ENCODE peak calls at places on chromosomes 13 and 19, in seven cellular contexts. F is T-cell; P is activated CD4-positive, alpha-beta T cell treated with anti-CD3 and anti-CD28 coated beads, Interleukin-2, amount 50 U/mL, for 24 hours; C is T1000; H is amniotic stem cell; R is activated T-cell treated with anti-CD3 and anti-CD28 coated beads for 1 hour; E is HFFc6. B is an unnamed sample.

GRCh38 chr13:77810430-77810829 is 108.2 kb downstream of the EDNRB start:
- DNase-seq in R (no peak), P (no peak), C (no peak), F (no peak), E (peak; percentile 1), H (no peak), B (no peak)

GRCh38 chr19:6774821-6775707 is 2.6 kb downstream of the VAV1 start:
- DNase-seq in P (no peak), H (no peak), E (no peak), R (no peak), C (no peak), F (no peak), B (no peak)

GRCh38 chr13:42136518-42136917 is 88.1 kb downstream of the DGKH start:
- DNase-seq in P (no peak), R (no peak), E (no peak), H (no peak), C (no peak), F (no peak), B (no peak)

GRCh38 chr19:50724522-50725217 is 1.5 kb downstream of the CLEC11A start:
- DNase-seq in P (peak; percentile 67), R (peak; percentile 88), H (peak; percentile 99), F (peak; percentile 81), C (no peak), E (peak; percentile 99), B (peak; percentile 96)

GRCh38 chr13:51231456-51231855 is 9.3 kb downstream of the FAM124A start:
- DNase-seq in C (no peak), F (no peak), R (no peak), E (no peak), P (no peak), H (no peak), B (no peak)

GRCh38 chr19:17328517-17329060 is 6.1 kb downstream of the ANO8 start:
- DNase-seq in C (no peak), R (peak; percentile 36), F (peak; percentile 36), H (no peak), P (no peak), E (no peak), B (no peak)

GRCh38 chr19:5261151-5261890 is 79.3 kb downstream of the PTPRS start:
- DNase-seq in E (no peak), F (no peak), C (no peak), H (no peak), R (no peak), P (no peak), B (no peak)

GRCh38 chr13:31160857-31161582 is 684 bp downstream of the HSPH1 start:
- DNase-seq in F (peak; percentile 40), H (peak; percentile 42), E (peak; percentile 74), R (peak; percentile 49), P (peak; percentile 35), C (no peak), B (no peak)

GRCh38 chr19:34963531-34964406 is at the start of gene ZNF792:
- DNase-seq in P (no peak), F (peak; percentile 39), R (peak; percentile 36), C (peak; percentile 13), H (peak; percentile 11), E (peak; percentile 8), B (peak; percentile 62)

GRCh38 chr13:110815471-110816204 is 99.2 kb downstream of the ANKRD10 start:
- DNase-seq in C (peak; percentile 28), R (no peak), E (no peak), P (no peak), F (no peak), H (no peak), B (no peak)

GRCh38 chr19:35533822-35534521 is 716 bp downstream of the GAPDHS start:
- DNase-seq in R (peak; percentile 31), P (no peak), E (peak; percentile 9), H (no peak), F (no peak), C (no peak), B (no peak)

GRCh38 chr13:42615691-42616090 is 41.7 kb downstream of the TNFSF11 start:
- DNase-seq in P (no peak), C (no peak), F (no peak), E (no peak), R (no peak), H (no peak), B (no peak)

GRCh38 chr13:72536668-72537399 is 190.6 kb downstream of the MZT1 start:
- DNase-seq in P (no peak), F (no peak), H (no peak), R (no peak), E (no peak), C (no peak), B (no peak)

GRCh38 chr19:40413291-40413994 is at the start of gene PRX:
- DNase-seq in P (no peak), R (no peak), E (no peak), C (no peak), F (no peak), H (no peak), B (no peak)

GRCh38 chr13:109812375-109812774 is 26.0 kb upstream of the IRS2 start:
- DNase-seq in P (no peak), E (no peak), F (no peak), R (no peak), H (no peak), C (no peak), B (no peak)

GRCh38 chr13:22828081-22828480 is 352.7 kb upstream of the SGCG start:
- DNase-seq in R (no peak), H (no peak), P (no peak), E (no peak), C (no peak), F (no peak), B (no peak)

GRCh38 chr19:10797541-10798256 is 38.3 kb downstream of the TMED1 start:
- DNase-seq in C (no peak), E (no peak), R (peak; percentile 59), F (peak; percentile 51), H (no peak), P (peak; percentile 61), B (no peak)

GRCh38 chr13:57137631-57138030 is 3.1 kb upstream of the PRR20A start:
- DNase-seq in C (no peak), H (no peak), E (no peak), F (no peak), R (no peak), P (no peak), B (no peak)

GRCh38 chr19:16371540-16371986 is 46.9 kb downstream of the KLF2 start:
- DNase-seq in F (peak; percentile 87), E (no peak), P (peak; percentile 52), C (no peak), R (peak; percentile 79), H (no peak), B (no peak)

GRCh38 chr19:18231775-18232174 is 5.5 kb upstream of the PDE4C start:
- DNase-seq in F (no peak), H (no peak), R (no peak), P (no peak), C (no peak), E (no peak), B (no peak)

GRCh38 chr13:27636624-27637288 is 15.1 kb downstream of the POLR1D start:
- DNase-seq in E (no peak), F (no peak), R (no peak), P (no peak), H (no peak), C (no peak), B (no peak)

GRCh38 chr19:10158071-10158470 is 36.7 kb downstream of the DNMT1 start:
- DNase-seq in C (no peak), H (no peak), E (no peak), R (no peak), P (no peak), F (no peak), B (no peak)

GRCh38 chr19:29841559-29842367 is 30.0 kb downstream of the CCNE1 start:
- DNase-seq in H (no peak), C (no peak), R (no peak), P (no peak), F (no peak), E (peak; percentile 74), B (peak; percentile 24)

GRCh38 chr13:92377396-92377795 is 849.2 kb upstream of the GPC6 start:
- DNase-seq in E (no peak), C (no peak), R (no peak), F (no peak), H (no peak), P (no peak), B (no peak)

GRCh38 chr13:97339989-97340361 is 94.0 kb upstream of the RAP2A start:
- DNase-seq in E (no peak), F (no peak), C (no peak), R (no peak), H (no peak), P (no peak), B (no peak)

GRCh38 chr19:13095934-13096890 is 6.4 kb downstream of the LYL1 start:
- DNase-seq in F (peak; percentile 22), H (no peak), E (no peak), C (no peak), R (no peak), P (no peak), B (no peak)

GRCh38 chr19:57302020-57302465 is 18.2 kb upstream of the ZNF543 start:
- DNase-seq in P (no peak), R (no peak), C (peak; percentile 89), E (peak; percentile 94), F (no peak), H (peak; percentile 83), B (no peak)

GRCh38 chr13:59746291-59746962 is 417.3 kb downstream of the DIAPH3 start:
- DNase-seq in C (no peak), R (no peak), H (peak; percentile 7), E (peak; percentile 66), F (no peak), P (no peak), B (no peak)

GRCh38 chr19:53552001-53552721 is 14.2 kb downstream of the ZNF331 start:
- DNase-seq in E (no peak), F (no peak), C (no peak), H (no peak), R (no peak), P (no peak), B (no peak)

GRCh38 chr13:113589251-113589960 is 4.9 kb downstream of the TFDP1 start:
- DNase-seq in P (no peak), H (no peak), C (no peak), E (no peak), R (no peak), F (no peak), B (no peak)

GRCh38 chr13:33025220-33025744 is 9.1 kb downstream of the KL start:
- DNase-seq in H (no peak), F (no peak), R (no peak), E (no peak), P (no peak), C (no peak), B (no peak)

GRCh38 chr13:76331948-76332712 is 554.1 kb downstream of the KCTD12 start:
- DNase-seq in E (no peak), R (no peak), H (peak; percentile 29), C (no peak), F (no peak), P (no peak), B (no peak)

GRCh38 chr19:6773323-6773931 is 919 bp downstream of the VAV1 start:
- DNase-seq in E (no peak), C (no peak), F (peak; percentile 43), H (no peak), R (peak; percentile 37), P (peak; percentile 29), B (no peak)